ENCODE peak calls at places on chromosomes 11 and 22, in four cellular contexts. A, Q, O and N are unnamed samples.
A peak's percentile ranks its signal among the peaks of the same experiment; 100 is the strongest.

GRCh38 chr11:134409552-134410429 is 2.3 kb downstream of the B3GAT1 start:
- DNase-seq in A (no peak), Q (no peak), O (no peak), N (no peak)

GRCh38 chr11:112564228-112564955 is 303.7 kb upstream of the PLET1 start:
- DNase-seq in A (no peak), Q (no peak), O (peak; percentile 11), N (no peak)

GRCh38 chr22:30485362-30485988 is 13.7 kb upstream of the SEC14L3 start:
- DNase-seq in A (peak; percentile 5), Q (peak; percentile 77), O (peak; percentile 34), N (peak; percentile 84)

GRCh38 chr11:122155765-122156527 is 39.9 kb upstream of the BLID start:
- DNase-seq in A (no peak), Q (no peak), O (no peak), N (peak; percentile 26)

GRCh38 chr11:60840711-60841430 is 1.0 kb upstream of the CCDC86 start:
- DNase-seq in A (no peak), Q (no peak), O (no peak), N (no peak)

GRCh38 chr11:11279956-11280689 is 72.9 kb downstream of the CSNK2A3 start:
- DNase-seq in A (no peak), Q (no peak), O (peak; percentile 8), N (no peak)

GRCh38 chr11:14136561-14136960 is 174.0 kb downstream of the SPON1 start:
- DNase-seq in A (no peak), Q (no peak), O (no peak), N (no peak)

GRCh38 chr11:93480756-93481155 is 62.4 kb downstream of the SMCO4 start:
- DNase-seq in A (no peak), Q (no peak), O (no peak), N (no peak)

GRCh38 chr11:57410287-57410686 is 16.6 kb downstream of the SLC43A3 start:
- DNase-seq in A (no peak), Q (no peak), O (no peak), N (no peak)

GRCh38 chr11:106456651-106457050 is 379.2 kb downstream of the AASDHPPT start:
- DNase-seq in A (no peak), Q (no peak), O (no peak), N (no peak)

GRCh38 chr11:62556872-62557631 is 10.4 kb upstream of the AHNAK start:
- DNase-seq in A (peak; percentile 81), Q (peak; percentile 51), O (no peak), N (no peak)

GRCh38 chr11:20451568-20451967 is 64.1 kb downstream of the PRMT3 start:
- DNase-seq in A (no peak), Q (no peak), O (no peak), N (no peak)

GRCh38 chr11:113554531-113554930 is 79.3 kb upstream of the DRD2 start:
- DNase-seq in A (no peak), Q (peak; percentile 28), O (no peak), N (no peak)

GRCh38 chr11:45154276-45154675 is 7.8 kb downstream of the PRDM11 start:
- DNase-seq in A (no peak), Q (no peak), O (no peak), N (no peak)

GRCh38 chr11:3995949-3996554 is 98.5 kb upstream of the RRM1 start:
- DNase-seq in A (no peak), Q (peak; percentile 73), O (no peak), N (no peak)

GRCh38 chr11:74284466-74284865 is 27.0 kb downstream of the P4HA3 start:
- DNase-seq in A (no peak), Q (no peak), O (no peak), N (no peak)

GRCh38 chr22:42651134-42651533 is 1.9 kb upstream of the CYB5R3 start:
- DNase-seq in A (no peak), Q (no peak), O (peak; percentile 52), N (peak; percentile 79)

GRCh38 chr11:103541186-103541795 is 432.1 kb downstream of the DYNC2H1 start:
- DNase-seq in A (no peak), Q (peak; percentile 7), O (no peak), N (peak; percentile 38)

GRCh38 chr11:120932305-120932905 is 91.5 kb upstream of the TBCEL start:
- DNase-seq in A (no peak), Q (no peak), O (no peak), N (no peak)

GRCh38 chr11:24046731-24047130 is 450.1 kb upstream of the LUZP2 start:
- DNase-seq in A (no peak), Q (no peak), O (no peak), N (no peak)

GRCh38 chr22:45071618-45072017 is 61.8 kb upstream of the PHF21B start:
- DNase-seq in A (no peak), Q (no peak), O (no peak), N (no peak)

GRCh38 chr11:69726481-69726880 is 22.7 kb upstream of the FGF19 start:
- DNase-seq in A (no peak), Q (no peak), O (no peak), N (no peak)

GRCh38 chr11:71489311-71490043 is 36.5 kb downstream of the NADSYN1 start:
- DNase-seq in A (peak; percentile 27), Q (no peak), O (no peak), N (peak; percentile 27)

GRCh38 chr11:46977940-46978595 is 41.5 kb downstream of the CSTPP1 start:
- DNase-seq in A (no peak), Q (no peak), O (peak; percentile 64), N (peak; percentile 53)

GRCh38 chr22:46738642-46738960 is 549 bp upstream of the CERK start:
- DNase-seq in A (no peak), Q (no peak), O (peak; percentile 30), N (no peak)

GRCh38 chr11:57639321-57640067 is 10.2 kb downstream of the YPEL4 start:
- DNase-seq in A (no peak), Q (no peak), O (peak; percentile 58), N (peak; percentile 27)

GRCh38 chr11:39668640-39669039 is 1790.8 kb downstream of the LRRC4C start:
- DNase-seq in A (no peak), Q (no peak), O (no peak), N (no peak)

GRCh38 chr22:25970996-25971811 is 198.1 kb upstream of the SEZ6L start:
- DNase-seq in A (peak; percentile 37), Q (no peak), O (no peak), N (no peak)

GRCh38 chr11:2769779-2770555 is 70.2 kb upstream of the KCNQ1OT1 start:
- DNase-seq in A (no peak), Q (no peak), O (no peak), N (no peak)

GRCh38 chr11:2531987-2532703 is 87.3 kb downstream of the KCNQ1 start:
- DNase-seq in A (no peak), Q (no peak), O (no peak), N (no peak)

GRCh38 chr11:134478176-134478575 is 66.1 kb upstream of the B3GAT1 start:
- DNase-seq in A (no peak), Q (no peak), O (no peak), N (no peak)

GRCh38 chr11:30914143-30914762 is 328.1 kb upstream of the MPPED2 start:
- DNase-seq in A (no peak), Q (peak; percentile 14), O (peak; percentile 16), N (peak; percentile 42)
- TF ChIP-seq POLR2AphosphoS2 in A (no peak), Q (no peak), O (no peak), N (no peak)

GRCh38 chr11:17775507-17776212 is 41.1 kb downstream of the KCNC1 start:
- DNase-seq in A (no peak), Q (no peak), O (no peak), N (no peak)

GRCh38 chr11:17774232-17775034 is 39.9 kb downstream of the KCNC1 start:
- DNase-seq in A (no peak), Q (no peak), O (peak; percentile 70), N (no peak)

GRCh38 chr11:17776213-17776875 is 41.8 kb downstream of the KCNC1 start:
- DNase-seq in A (no peak), Q (no peak), O (no peak), N (no peak)

GRCh38 chr11:17773674-17774073 is 39.1 kb downstream of the KCNC1 start:
- DNase-seq in A (no peak), Q (no peak), O (no peak), N (no peak)

GRCh38 chr11:17775035-17775348 is 40.4 kb downstream of the KCNC1 start:
- DNase-seq in A (no peak), Q (no peak), O (no peak), N (no peak)
- TF ChIP-seq POLR2AphosphoS2 in A (no peak), Q (no peak), O (no peak), N (no peak)

GRCh38 chr22:31629741-31630184 is 32.3 kb downstream of the PISD start:
- DNase-seq in A (no peak), Q (no peak), O (no peak), N (no peak)

GRCh38 chr22:31631381-31631780 is 30.6 kb downstream of the PISD start:
- DNase-seq in A (no peak), Q (no peak), O (no peak), N (no peak)

GRCh38 chr22:31628969-31629723 is 32.9 kb downstream of the PISD start:
- DNase-seq in A (no peak), Q (no peak), O (no peak), N (no peak)

GRCh38 chr22:31628362-31628761 is 33.7 kb downstream of the PISD start:
- DNase-seq in A (no peak), Q (no peak), O (no peak), N (no peak)

DNA sequence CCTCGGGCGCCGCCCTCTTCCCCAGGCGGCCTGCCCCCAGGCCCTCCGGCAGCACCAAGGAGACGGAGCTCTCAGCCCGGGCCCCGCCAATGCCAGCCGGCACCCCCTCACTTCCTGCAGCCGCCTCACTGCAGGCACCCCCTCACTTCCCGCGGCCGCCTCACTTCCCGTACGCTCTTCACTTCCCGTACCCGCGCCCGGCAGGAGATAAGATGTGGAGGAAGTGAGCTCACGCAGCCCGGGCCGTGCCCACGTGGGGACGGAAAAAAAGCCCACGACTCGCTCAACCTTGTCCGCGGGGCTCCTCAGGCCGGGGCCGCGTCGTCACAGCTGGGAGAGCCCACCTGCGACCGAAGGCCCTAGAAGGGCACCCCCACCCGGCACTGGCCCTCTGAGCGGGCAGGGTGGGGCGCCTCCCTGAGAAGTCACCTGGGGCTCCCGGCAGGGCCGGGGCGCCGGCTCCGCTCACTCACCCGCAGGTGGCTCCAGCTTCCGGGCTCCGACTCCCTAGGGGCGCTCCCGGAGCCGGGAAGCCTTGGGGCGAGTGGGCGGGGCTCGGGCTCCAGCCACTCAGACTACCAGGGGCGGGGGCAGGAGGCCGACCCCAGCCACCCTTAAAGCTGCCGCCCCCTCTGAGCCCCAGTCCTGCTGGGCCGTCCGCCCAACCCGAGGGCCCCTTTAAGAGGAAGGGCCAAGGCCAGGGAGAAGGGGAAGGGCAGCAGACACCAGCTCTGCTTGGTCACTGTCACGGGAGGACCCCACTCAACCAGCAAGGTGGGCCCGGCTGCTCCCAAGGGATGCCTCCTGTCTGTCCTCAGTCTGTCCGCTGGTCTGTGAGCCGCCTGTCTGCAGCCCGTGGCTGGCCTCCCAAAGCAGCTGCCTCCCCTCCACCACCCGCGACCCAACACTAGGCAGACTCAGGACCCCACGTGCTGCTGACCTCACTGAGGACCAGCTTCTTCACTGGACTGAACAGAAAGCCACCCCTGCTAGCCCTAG is 31.4 kb downstream of the PISD start:
- DNase-seq in A (no peak), Q (peak; percentile 88), O (peak; percentile 75), N (peak; percentile 44)
- TF ChIP-seq POLR2AphosphoS2 in A (no peak), Q (no peak), O (no peak), N (no peak)

GRCh38 chr11:72704783-72705287 is 30.6 kb upstream of the PDE2A start:
- DNase-seq in A (no peak), Q (no peak), O (no peak), N (no peak)

GRCh38 chr11:72706579-72706978 is 32.4 kb upstream of the PDE2A start:
- DNase-seq in A (no peak), Q (no peak), O (no peak), N (no peak)

GRCh38 chr11:72704028-72704782 is 30.0 kb upstream of the PDE2A start:
- DNase-seq in A (no peak), Q (no peak), O (no peak), N (no peak)

GRCh38 chr11:72707032-72707431 is 32.8 kb upstream of the PDE2A start:
- DNase-seq in A (no peak), Q (no peak), O (no peak), N (no peak)

GRCh38 chr11:72705442-72706365 is 31.5 kb upstream of the PDE2A start:
- DNase-seq in A (no peak), Q (no peak), O (no peak), N (no peak)
- TF ChIP-seq POLR2AphosphoS2 in A (no peak), Q (no peak), O (no peak), N (no peak)